ENCODE peak calls at places on chromosomes 13 and 19, in five cellular contexts. N, P, U, G and Z are unnamed samples.

GRCh38 chr19:16200038-16200775 is 2.5 kb downstream of the AP1M1 start:
- DNase-seq in N (no peak), P (peak; percentile 57), U (peak; percentile 46), G (no peak), Z (no peak)

GRCh38 chr19:29510701-29511265 is 15.0 kb upstream of the VSTM2B start:
- DNase-seq in N (no peak), P (no peak), U (no peak), G (no peak), Z (no peak)

GRCh38 chr19:58035863-58036262 is 2.0 kb downstream of the ZSCAN1 start:
- DNase-seq in N (no peak), P (no peak), U (no peak), G (no peak), Z (no peak)

GRCh38 chr19:41774515-41774980 is 19.2 kb downstream of the CEACAM6 start:
- DNase-seq in N (no peak), P (no peak), U (no peak), G (no peak), Z (no peak)

GRCh38 chr13:95188128-95188527 is 113.1 kb downstream of the ABCC4 start:
- DNase-seq in N (no peak), P (no peak), U (no peak), G (no peak), Z (no peak)

GRCh38 chr19:55579766-55580621 is 654 bp downstream of the ZNF579 start:
- DNase-seq in N (peak; percentile 54), P (no peak), U (no peak), G (peak; percentile 45), Z (no peak)

GRCh38 chr19:8081569-8082550 is 29.3 kb downstream of the CCL25 start:
- DNase-seq in N (no peak), P (no peak), U (no peak), G (no peak), Z (no peak)

GRCh38 chr19:6728346-6728745 is 7.9 kb upstream of the C3 start:
- DNase-seq in N (no peak), P (no peak), U (no peak), G (no peak), Z (no peak)

GRCh38 chr13:93172109-93172508 is 54.5 kb upstream of the GPC6 start:
- DNase-seq in N (no peak), P (no peak), U (no peak), G (no peak), Z (no peak)
- TF ChIP-seq CTCF in N (no peak), P (no peak), U (no peak), G (no peak), Z (peak; percentile 14)

GRCh38 chr19:3801412-3802096 is 15.4 kb upstream of the MATK start:
- DNase-seq in N (peak; percentile 26), P (no peak), U (peak; percentile 20), G (no peak), Z (no peak)
- TF ChIP-seq CTCF in N (peak; percentile 15), P (no peak), U (no peak), G (no peak), Z (peak; percentile 49)

DNA sequence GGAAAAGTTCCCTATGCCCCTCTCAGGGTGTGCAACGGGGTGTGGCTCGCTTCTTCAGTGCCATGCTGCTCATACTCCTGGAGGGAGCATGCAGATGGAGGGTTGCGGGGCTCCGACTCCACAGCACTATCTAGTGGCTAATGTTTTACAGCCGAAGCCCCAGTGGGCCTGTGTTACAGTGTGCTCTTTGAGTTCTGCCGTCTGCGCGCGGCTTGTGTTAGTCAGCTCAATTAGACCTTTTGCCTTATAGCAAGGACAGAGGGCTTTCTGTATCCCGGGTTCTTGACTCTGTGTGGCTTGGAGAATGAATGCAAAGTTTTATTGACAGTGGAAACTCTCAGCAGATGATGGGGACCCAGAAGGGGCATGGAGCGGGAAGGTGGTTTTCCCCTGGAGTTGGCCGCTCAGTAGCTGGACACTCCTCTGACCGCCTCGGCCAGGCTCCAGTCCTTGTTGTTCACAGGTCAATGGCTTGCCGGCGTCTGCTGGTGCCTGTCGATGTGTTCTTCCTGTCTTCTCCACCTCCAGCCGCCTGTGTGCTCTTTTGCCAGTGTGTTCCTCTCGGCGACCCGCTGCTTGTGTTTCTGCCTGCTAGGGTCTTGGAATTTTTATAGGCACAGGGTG is 383.4 kb downstream of the LMO7 start:
- DNase-seq in N (peak; percentile 18), P (no peak), U (no peak), G (no peak), Z (no peak)
- TF ChIP-seq CTCF in N (no peak), P (no peak), U (no peak), G (no peak), Z (no peak)

GRCh38 chr13:29713841-29714240 is 118.4 kb upstream of the SLC7A1 start:
- DNase-seq in N (no peak), P (no peak), U (no peak), G (no peak), Z (no peak)
- TF ChIP-seq CTCF in N (peak; percentile 42), P (peak; percentile 22), U (no peak), G (no peak), Z (peak; percentile 61)

DNA sequence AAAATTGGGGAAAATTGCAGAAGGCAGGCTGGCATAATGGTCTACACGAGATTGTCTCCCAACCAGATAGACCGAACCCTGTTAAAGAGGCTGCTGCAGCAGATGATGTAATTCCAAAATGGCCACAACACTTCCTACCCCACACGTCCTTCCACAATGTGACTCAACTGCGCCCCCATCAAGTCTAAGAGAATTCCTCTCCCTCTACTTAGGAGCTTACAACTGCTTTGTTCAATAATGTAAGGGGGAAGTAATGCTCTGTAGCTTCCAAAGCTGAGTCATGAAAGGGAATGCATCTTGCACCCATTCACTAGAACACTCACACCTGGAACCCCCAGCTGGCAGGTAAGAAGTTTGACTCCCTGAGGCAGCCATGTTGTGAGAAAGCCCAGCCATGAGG is 117.8 kb upstream of the IRS2 start:
- DNase-seq in N (no peak), P (no peak), U (no peak), G (no peak), Z (no peak)
- TF ChIP-seq CTCF in N (no peak), P (no peak), U (no peak), G (no peak), Z (no peak)

DNA sequence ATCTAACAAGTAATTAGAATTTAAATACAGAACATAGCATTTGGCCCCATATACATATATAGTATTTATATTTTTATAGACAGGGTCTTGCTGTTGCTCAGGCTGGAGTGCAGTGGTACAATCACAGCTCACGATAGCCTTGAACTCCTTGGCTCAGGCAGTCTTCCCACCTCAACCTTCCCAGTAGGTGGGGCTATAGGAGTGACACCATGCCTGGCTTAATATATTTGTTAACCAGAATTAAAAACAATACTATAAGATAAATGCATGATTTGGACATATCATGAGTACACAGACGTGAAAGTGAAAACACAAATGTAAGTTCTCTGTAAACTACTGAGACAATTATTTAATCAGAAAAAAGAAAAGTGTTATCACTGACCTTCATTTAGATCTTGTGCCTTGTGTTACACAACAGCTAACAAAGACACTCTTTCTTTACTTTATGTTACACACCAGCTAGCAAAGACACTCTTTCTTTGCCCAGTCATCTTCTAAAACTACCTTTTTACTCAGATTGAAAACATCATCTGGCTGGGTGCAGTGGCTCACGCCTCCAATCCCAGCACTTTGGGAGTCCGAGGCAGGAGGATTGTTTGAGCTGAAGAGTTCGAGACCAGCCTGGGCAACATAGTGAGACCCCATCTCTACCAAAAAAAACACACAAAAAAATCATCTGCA is 22.6 kb downstream of the CARS2 start:
- DNase-seq in N (no peak), P (no peak), U (no peak), G (no peak), Z (no peak)
- TF ChIP-seq CTCF in N (no peak), P (peak; percentile 77), U (no peak), G (peak; percentile 24), Z (peak; percentile 45)

GRCh38 chr13:38685974-38686571 is 804 bp upstream of the FREM2 start:
- DNase-seq in N (peak; percentile 23), P (no peak), U (no peak), G (no peak), Z (no peak)
- TF ChIP-seq CTCF in N (no peak), P (peak; percentile 58), U (no peak), G (peak; percentile 33), Z (no peak)